ENCODE peak calls at places on chromosomes 4 and X, in five cellular contexts. H is uterus; T is naive thymus-derived CD4-positive, alpha-beta T cell; W is brain microvascular endothelial cell; X is SJSA1. A is an unnamed sample.

GRCh38 chr4:153676491-153676890 is 7.6 kb upstream of the TLR2 start:
- DNase-seq in H (no peak), T (no peak), W (peak; percentile 81), X (no peak), A (no peak)

GRCh38 chr4:13656569-13656988 is 29.1 kb upstream of the BOD1L1 start:
- DNase-seq in H (peak; percentile 42), T (peak; percentile 30), W (peak; percentile 60), X (no peak), A (peak; percentile 41)

GRCh38 chr4:171594293-171594692 is 218.9 kb upstream of the GALNTL6 start:
- DNase-seq in H (no peak), T (no peak), W (no peak), X (no peak), A (no peak)

GRCh38 chrX:65528705-65529340 is 5.8 kb downstream of the LAS1L start:
- DNase-seq in H (peak; percentile 47), T (peak; percentile 25), W (peak; percentile 23), X (peak; percentile 48), A (peak; percentile 38)

GRCh38 chr4:69156913-69157312 is 57.6 kb downstream of the UGT2B11 start:
- DNase-seq in H (no peak), T (no peak), W (no peak), X (no peak), A (no peak)

GRCh38 chrX:118495061-118495921 is at the start of gene DOCK11:
- DNase-seq in H (peak; percentile 80), T (peak; percentile 42), W (peak; percentile 50), X (peak; percentile 81), A (peak; percentile 77)

GRCh38 chr4:181822005-181822375 is 421.2 kb upstream of the TENM3 start:
- DNase-seq in H (no peak), T (no peak), W (peak; percentile 59), X (no peak), A (no peak)

GRCh38 chr4:186878203-186878800 is 154.6 kb upstream of the FAT1 start:
- DNase-seq in H (no peak), T (no peak), W (no peak), X (no peak), A (no peak)

GRCh38 chrX:154051210-154051810 is 31.6 kb upstream of the IRAK1 start:
- DNase-seq in H (peak; percentile 70), T (peak; percentile 33), W (peak; percentile 62), X (peak; percentile 54), A (peak; percentile 69)

GRCh38 chrX:116009871-116010710 is 160.5 kb upstream of the AGTR2 start:
- DNase-seq in H (no peak), T (no peak), W (no peak), X (no peak), A (peak; percentile 7)

GRCh38 chr4:48483777-48484493 is 792 bp downstream of the SLC10A4 start:
- DNase-seq in H (no peak), T (peak; percentile 14), W (no peak), X (no peak), A (no peak)

GRCh38 chr4:110629214-110629754 is 6.4 kb upstream of the PITX2 start:
- DNase-seq in H (no peak), T (no peak), W (no peak), X (no peak), A (no peak)

GRCh38 chr4:159487284-159487747 is 384.4 kb downstream of the RAPGEF2 start:
- DNase-seq in H (no peak), T (no peak), W (peak; percentile 77), X (no peak), A (peak; percentile 49)

GRCh38 chr4:20159516-20159915 is 92.2 kb upstream of the SLIT2 start:
- DNase-seq in H (no peak), T (no peak), W (no peak), X (no peak), A (no peak)

GRCh38 chr4:68904786-68905185 is 46.8 kb downstream of the UGT2A3 start:
- DNase-seq in H (no peak), T (no peak), W (no peak), X (no peak), A (no peak)

GRCh38 chrX:19382500-19383145 is 38.9 kb downstream of the PDHA1 start:
- DNase-seq in H (no peak), T (peak; percentile 39), W (peak; percentile 26), X (no peak), A (peak; percentile 38)

GRCh38 chrX:1481636-1482529 is 29.2 kb upstream of the ASMTL start:
- DNase-seq in H (no peak), T (peak; percentile 40), W (peak; percentile 85), X (peak; percentile 54), A (peak; percentile 46)

GRCh38 chrX:119996600-119997524 is 53.3 kb upstream of the NKAP start:
- DNase-seq in H (no peak), T (no peak), W (no peak), X (no peak), A (no peak)

GRCh38 chr4:3735196-3735595 is 31.0 kb upstream of the ADRA2C start:
- DNase-seq in H (no peak), T (no peak), W (no peak), X (no peak), A (no peak)

GRCh38 chr4:38139187-38139586 is 179.0 kb downstream of the PTTG2 start:
- DNase-seq in H (no peak), T (no peak), W (no peak), X (no peak), A (no peak)

GRCh38 chr4:54384563-54384962 is 155.5 kb downstream of the PDGFRA start:
- DNase-seq in H (no peak), T (no peak), W (peak; percentile 50), X (no peak), A (no peak)

GRCh38 chrX:41655631-41656030 is 33.1 kb upstream of the GPR34 start:
- DNase-seq in H (no peak), T (no peak), W (no peak), X (no peak), A (no peak)

GRCh38 chrX:118644378-118644777 is 83.0 kb upstream of the IL13RA1 start:
- DNase-seq in H (no peak), T (no peak), W (peak; percentile 40), X (no peak), A (no peak)

GRCh38 chr4:184279496-184280082 is 61.9 kb upstream of the ENPP6 start:
- DNase-seq in H (no peak), T (no peak), W (no peak), X (no peak), A (no peak)

GRCh38 chrX:115592997-115593734 is 32.2 kb downstream of the PLS3 start:
- DNase-seq in H (no peak), T (no peak), W (peak; percentile 33), X (no peak), A (no peak)

GRCh38 chrX:100447563-100448397 is 37.7 kb upstream of the PCDH19 start:
- DNase-seq in H (peak; percentile 34), T (no peak), W (peak; percentile 40), X (no peak), A (peak; percentile 30)

GRCh38 chrX:67544871-67545771 is 1.3 kb downstream of the AR start:
- DNase-seq in H (peak; percentile 22), T (no peak), W (peak; percentile 18), X (peak; percentile 53), A (no peak)

GRCh38 chr4:98773638-98774037 is 115.2 kb upstream of the TSPAN5 start:
- DNase-seq in H (no peak), T (no peak), W (no peak), X (no peak), A (no peak)

GRCh38 chrX:642436-643210 is 12.0 kb downstream of the SHOX start:
- DNase-seq in H (no peak), T (no peak), W (no peak), X (peak; percentile 20), A (no peak)

GRCh38 chrX:152637649-152638442 is at the start of gene GABRQ:
- DNase-seq in H (no peak), T (no peak), W (peak; percentile 40), X (peak; percentile 52), A (peak; percentile 31)

GRCh38 chr4:3470244-3471097 is 7.4 kb downstream of the DOK7 start:
- DNase-seq in H (no peak), T (no peak), W (no peak), X (no peak), A (no peak)

GRCh38 chr4:120977435-120977997 is 55.0 kb upstream of the PRDM5 start:
- DNase-seq in H (no peak), T (no peak), W (peak; percentile 63), X (no peak), A (no peak)

GRCh38 chrX:73262991-73263390 is 48.3 kb upstream of the NAP1L2 start:
- DNase-seq in H (no peak), T (no peak), W (no peak), X (no peak), A (no peak)

GRCh38 chrX:39008554-39008953 is 207.3 kb downstream of the MID1IP1 start:
- DNase-seq in H (no peak), T (no peak), W (no peak), X (no peak), A (no peak)

GRCh38 chr4:15327311-15328298 is 100.2 kb upstream of the C1QTNF7 start:
- DNase-seq in H (no peak), T (no peak), W (peak; percentile 23), X (no peak), A (no peak)

GRCh38 chr4:185634066-185634652 is 98.9 kb upstream of the PDLIM3 start:
- DNase-seq in H (no peak), T (no peak), W (no peak), X (no peak), A (no peak)

GRCh38 chrX:19886888-19887531 is 390 bp downstream of the SH3KBP1 start:
- DNase-seq in H (peak; percentile 24), T (peak; percentile 8), W (no peak), X (no peak), A (no peak)

GRCh38 chr4:183094393-183095198 is 4.5 kb upstream of the WWC2 start:
- DNase-seq in H (no peak), T (no peak), W (no peak), X (no peak), A (no peak)
- H3K27me3 ChIP-seq in H (no peaks in the 10 kb centered on the region), T (no peaks in the 10 kb centered on the region), W (no peaks in the 10 kb centered on the region), X (no peaks in the 10 kb centered on the region), A (no peaks in the 10 kb centered on the region)

DNA sequence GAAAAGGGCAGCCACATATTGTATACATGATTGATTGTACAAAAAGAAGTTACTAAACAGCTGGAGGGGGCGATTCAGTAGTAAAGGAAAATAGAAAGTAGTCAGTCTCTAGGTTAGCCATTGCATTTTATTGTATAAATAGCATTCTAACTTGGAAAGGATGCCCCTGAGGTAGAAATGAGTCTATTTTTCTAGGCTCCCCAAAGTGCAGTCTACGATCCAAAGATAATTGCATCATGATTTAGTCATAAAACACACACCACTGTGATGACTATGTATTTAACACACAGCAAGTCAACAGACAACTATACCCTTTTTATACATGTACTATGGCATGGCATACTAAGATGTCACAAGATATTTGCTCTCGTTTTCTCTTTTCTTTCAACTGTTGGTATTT is 204.9 kb downstream of the APBB2 start:
- DNase-seq in H (no peak), T (no peak), W (no peak), X (no peak), A (no peak)
- H3K27me3 ChIP-seq in H (no peaks in the 10 kb centered on the region), T (no peaks in the 10 kb centered on the region), W (no peaks in the 10 kb centered on the region), X (no peaks in the 10 kb centered on the region), A (no peaks in the 10 kb centered on the region)

DNA sequence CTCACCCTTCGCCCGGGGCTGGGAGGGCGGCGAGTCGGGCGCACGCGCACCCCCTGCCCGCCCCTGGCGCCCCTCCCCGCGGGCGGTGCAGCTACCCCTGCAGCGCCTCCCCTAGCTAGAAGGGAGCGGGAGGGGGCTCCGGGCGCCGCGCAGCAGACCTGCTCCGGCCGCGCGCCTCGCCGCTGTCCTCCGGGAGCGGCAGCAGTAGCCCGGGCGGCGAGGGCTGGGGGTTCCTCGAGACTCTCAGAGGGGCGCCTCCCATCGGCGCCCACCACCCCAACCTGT is at the start of gene NPNT:
- DNase-seq in H (peak; percentile 15), T (no peak), W (no peak), X (no peak), A (no peak)
- H3K27me3 ChIP-seq in H (no peaks in the 10 kb centered on the region), T (no peaks in the 10 kb centered on the region), W (peaks cover 70% of the 10 kb centered on the region), X (peaks cover 82% of the 10 kb centered on the region), A (no peaks in the 10 kb centered on the region)

GRCh38 chrX:105543271-105543670 is 279.1 kb upstream of the NRK start:
- DNase-seq in H (no peak), T (no peak), W (no peak), X (no peak), A (no peak)
- H3K27me3 ChIP-seq in H (no peaks in the 10 kb centered on the region), T (no peaks in the 10 kb centered on the region), W (no peaks in the 10 kb centered on the region), X (no peaks in the 10 kb centered on the region), A (no peaks in the 10 kb centered on the region)

A was measured in heart right ventricle.